ENCODE peak calls at places on chromosome 12, in nine cellular contexts. One of them, this sample, is unnamed.
A peak's percentile ranks its signal among the peaks of the same experiment; 100 is the strongest.

GRCh38 chr12:93894391-93895095 is 217.4 kb downstream of the CRADD start:
- DNase-seq in heart right ventricle: peak; percentile 95
- DNase-seq in heart left ventricle: peak; percentile 87
- DNase-seq in CD8-positive, alpha-beta T cell: no peak
- DNase-seq in PC-3: no peak
- DNase-seq in ovary: peak; percentile 82
- DNase-seq in PC-9: no peak
- DNase-seq in CD4-positive, alpha-beta memory T cell: no peak
- DNase-seq in neural progenitor cell: no peak
- DNase-seq in this sample: peak; percentile 53

GRCh38 chr12:108332791-108333382 is 6.2 kb downstream of the CMKLR1 start:
- DNase-seq in heart right ventricle: peak; percentile 59
- DNase-seq in heart left ventricle: peak; percentile 52
- DNase-seq in CD8-positive, alpha-beta T cell: no peak
- DNase-seq in PC-3: no peak
- DNase-seq in ovary: no peak
- DNase-seq in PC-9: no peak
- DNase-seq in CD4-positive, alpha-beta memory T cell: no peak
- DNase-seq in neural progenitor cell: no peak
- DNase-seq in this sample: peak; percentile 25

GRCh38 chr12:115506822-115507629 is 770.5 kb downstream of the MED13L start:
- DNase-seq in heart right ventricle: no peak
- DNase-seq in heart left ventricle: no peak
- DNase-seq in CD8-positive, alpha-beta T cell: no peak
- DNase-seq in PC-3: peak; percentile 9
- DNase-seq in ovary: no peak
- DNase-seq in PC-9: no peak
- DNase-seq in CD4-positive, alpha-beta memory T cell: no peak
- DNase-seq in neural progenitor cell: peak; percentile 11
- DNase-seq in this sample: no peak

GRCh38 chr12:62977419-62977818 is 42.5 kb upstream of the PPM1H start:
- DNase-seq in heart right ventricle: no peak
- DNase-seq in heart left ventricle: no peak
- DNase-seq in CD8-positive, alpha-beta T cell: no peak
- DNase-seq in PC-3: peak; percentile 60
- DNase-seq in ovary: no peak
- DNase-seq in PC-9: no peak
- DNase-seq in CD4-positive, alpha-beta memory T cell: no peak
- DNase-seq in neural progenitor cell: no peak
- DNase-seq in this sample: no peak

GRCh38 chr12:25585021-25585523 is 32.0 kb upstream of the LMNTD1 start:
- DNase-seq in heart right ventricle: no peak
- DNase-seq in heart left ventricle: no peak
- DNase-seq in CD8-positive, alpha-beta T cell: no peak
- DNase-seq in PC-3: no peak
- DNase-seq in ovary: peak; percentile 45
- DNase-seq in PC-9: no peak
- DNase-seq in CD4-positive, alpha-beta memory T cell: no peak
- DNase-seq in neural progenitor cell: no peak
- DNase-seq in this sample: no peak

GRCh38 chr12:57008113-57008687 is 1.9 kb upstream of the ZBTB39 start:
- DNase-seq in heart right ventricle: no peak
- DNase-seq in heart left ventricle: no peak
- DNase-seq in CD8-positive, alpha-beta T cell: no peak
- DNase-seq in PC-3: peak; percentile 76
- DNase-seq in ovary: no peak
- DNase-seq in PC-9: no peak
- DNase-seq in CD4-positive, alpha-beta memory T cell: peak; percentile 65
- DNase-seq in neural progenitor cell: peak; percentile 61
- DNase-seq in this sample: no peak

GRCh38 chr12:66538970-66539369 is 139.9 kb downstream of the GRIP1 start:
- DNase-seq in heart right ventricle: no peak
- DNase-seq in heart left ventricle: no peak
- DNase-seq in CD8-positive, alpha-beta T cell: no peak
- DNase-seq in PC-3: peak; percentile 45
- DNase-seq in ovary: no peak
- DNase-seq in PC-9: peak; percentile 34
- DNase-seq in CD4-positive, alpha-beta memory T cell: no peak
- DNase-seq in neural progenitor cell: no peak
- DNase-seq in this sample: no peak

GRCh38 chr12:113267621-113268020 is 46.4 kb downstream of the TPCN1 start:
- DNase-seq in heart right ventricle: no peak
- DNase-seq in heart left ventricle: no peak
- DNase-seq in CD8-positive, alpha-beta T cell: no peak
- DNase-seq in PC-3: peak; percentile 18
- DNase-seq in ovary: peak; percentile 9
- DNase-seq in PC-9: no peak
- DNase-seq in CD4-positive, alpha-beta memory T cell: no peak
- DNase-seq in neural progenitor cell: no peak
- DNase-seq in this sample: peak; percentile 35

GRCh38 chr12:123744836-123745235 is 17.3 kb upstream of the DNAH10 start:
- DNase-seq in heart right ventricle: no peak
- DNase-seq in heart left ventricle: no peak
- DNase-seq in CD8-positive, alpha-beta T cell: no peak
- DNase-seq in PC-3: peak; percentile 34
- DNase-seq in ovary: no peak
- DNase-seq in PC-9: no peak
- DNase-seq in CD4-positive, alpha-beta memory T cell: no peak
- DNase-seq in neural progenitor cell: peak; percentile 16
- DNase-seq in this sample: no peak

GRCh38 chr12:62131153-62131552 is 129.1 kb upstream of the USP15 start:
- DNase-seq in heart right ventricle: no peak
- DNase-seq in heart left ventricle: no peak
- DNase-seq in CD8-positive, alpha-beta T cell: no peak
- DNase-seq in PC-3: no peak
- DNase-seq in ovary: no peak
- DNase-seq in PC-9: no peak
- DNase-seq in CD4-positive, alpha-beta memory T cell: no peak
- DNase-seq in neural progenitor cell: no peak
- DNase-seq in this sample: no peak

DNA sequence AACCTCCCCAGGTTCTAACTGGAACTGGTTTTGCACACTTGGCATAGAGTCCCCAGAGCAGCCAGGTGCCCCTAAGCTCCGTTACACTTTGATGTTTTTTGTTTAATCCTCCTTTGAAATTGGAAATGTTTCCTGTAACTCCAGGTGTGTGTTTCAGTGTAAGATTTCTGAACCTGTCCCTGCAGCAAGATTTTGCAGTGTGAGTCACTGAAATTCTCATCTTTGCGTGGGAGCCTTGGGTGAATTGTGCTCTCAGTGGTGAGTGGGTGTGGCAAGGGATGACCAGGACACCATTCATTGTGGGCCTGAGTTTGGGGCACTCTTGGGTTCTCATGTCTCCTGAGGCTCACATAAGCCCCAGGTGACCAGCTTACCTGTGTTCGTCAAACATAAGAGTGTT is 18.3 kb downstream of the CD9 start:
- DNase-seq in heart right ventricle: no peak
- DNase-seq in heart left ventricle: no peak
- DNase-seq in CD8-positive, alpha-beta T cell: no peak
- DNase-seq in PC-3: peak; percentile 40
- DNase-seq in ovary: no peak
- DNase-seq in PC-9: peak; percentile 52
- DNase-seq in CD4-positive, alpha-beta memory T cell: no peak
- DNase-seq in neural progenitor cell: no peak
- DNase-seq in this sample: no peak
- H3K27ac ChIP-seq in heart right ventricle: no peak overlapping the region
- H3K27ac ChIP-seq in heart left ventricle: peak overlapping the region; percentile 99
- H3K27ac ChIP-seq in CD8-positive, alpha-beta T cell: no peak overlapping the region
- H3K27ac ChIP-seq in PC-3: peak overlapping the region; percentile 99
- H3K27ac ChIP-seq in ovary: no peak overlapping the region
- H3K27ac ChIP-seq in PC-9: peak overlapping the region; percentile 95
- H3K27ac ChIP-seq in CD4-positive, alpha-beta memory T cell: no peak overlapping the region
- H3K27ac ChIP-seq in neural progenitor cell: no peak overlapping the region
- H3K27ac ChIP-seq in this sample: no peak overlapping the region

GRCh38 chr12:5439333-5439732 is 7.4 kb downstream of the NTF3 start:
- DNase-seq in heart right ventricle: no peak
- DNase-seq in heart left ventricle: no peak
- DNase-seq in CD8-positive, alpha-beta T cell: no peak
- DNase-seq in PC-3: no peak
- DNase-seq in ovary: no peak
- DNase-seq in PC-9: no peak
- DNase-seq in CD4-positive, alpha-beta memory T cell: no peak
- DNase-seq in neural progenitor cell: peak; percentile 15
- DNase-seq in this sample: no peak

GRCh38 chr12:5439788-5440300 is 7.9 kb downstream of the NTF3 start:
- DNase-seq in heart right ventricle: no peak
- DNase-seq in heart left ventricle: no peak
- DNase-seq in CD8-positive, alpha-beta T cell: no peak
- DNase-seq in PC-3: no peak
- DNase-seq in ovary: no peak
- DNase-seq in PC-9: no peak
- DNase-seq in CD4-positive, alpha-beta memory T cell: no peak
- DNase-seq in neural progenitor cell: no peak
- DNase-seq in this sample: no peak

GRCh38 chr12:5442251-5443006 is 10.5 kb downstream of the NTF3 start:
- DNase-seq in heart right ventricle: peak; percentile 59
- DNase-seq in heart left ventricle: no peak
- DNase-seq in CD8-positive, alpha-beta T cell: no peak
- DNase-seq in PC-3: peak; percentile 51
- DNase-seq in ovary: no peak
- DNase-seq in PC-9: peak; percentile 17
- DNase-seq in CD4-positive, alpha-beta memory T cell: no peak
- DNase-seq in neural progenitor cell: peak; percentile 71
- DNase-seq in this sample: no peak

GRCh38 chr12:5441497-5442236 is 9.8 kb downstream of the NTF3 start:
- DNase-seq in heart right ventricle: no peak
- DNase-seq in heart left ventricle: no peak
- DNase-seq in CD8-positive, alpha-beta T cell: no peak
- DNase-seq in PC-3: peak; percentile 44
- DNase-seq in ovary: no peak
- DNase-seq in PC-9: peak; percentile 8
- DNase-seq in CD4-positive, alpha-beta memory T cell: no peak
- DNase-seq in neural progenitor cell: peak; percentile 60
- DNase-seq in this sample: no peak

GRCh38 chr12:5440973-5441372 is 9.1 kb downstream of the NTF3 start:
- DNase-seq in heart right ventricle: no peak
- DNase-seq in heart left ventricle: no peak
- DNase-seq in CD8-positive, alpha-beta T cell: no peak
- DNase-seq in PC-3: no peak
- DNase-seq in ovary: no peak
- DNase-seq in PC-9: no peak
- DNase-seq in CD4-positive, alpha-beta memory T cell: no peak
- DNase-seq in neural progenitor cell: no peak
- DNase-seq in this sample: no peak
- H3K4me1 ChIP-seq in heart right ventricle: peaks cover 5% of the 10 kb centered on the region
- H3K4me1 ChIP-seq in heart left ventricle: peaks cover 6% of the 10 kb centered on the region
- H3K4me1 ChIP-seq in CD8-positive, alpha-beta T cell: no peaks in the 10 kb centered on the region
- H3K4me1 ChIP-seq in PC-3: peaks cover 3% of the 10 kb centered on the region
- H3K4me1 ChIP-seq in ovary: peaks cover 12% of the 10 kb centered on the region
- H3K4me1 ChIP-seq in PC-9: no peaks in the 10 kb centered on the region
- H3K4me1 ChIP-seq in CD4-positive, alpha-beta memory T cell: no peaks in the 10 kb centered on the region
- H3K4me1 ChIP-seq in neural progenitor cell: peaks cover 32% of the 10 kb centered on the region
- H3K4me1 ChIP-seq in this sample: no peaks in the 10 kb centered on the region

GRCh38 chr12:111424189-111424792 is 18.6 kb downstream of the SH2B3 start:
- DNase-seq in heart right ventricle: no peak
- DNase-seq in heart left ventricle: no peak
- DNase-seq in CD8-positive, alpha-beta T cell: no peak
- DNase-seq in PC-3: no peak
- DNase-seq in ovary: no peak
- DNase-seq in PC-9: no peak
- DNase-seq in CD4-positive, alpha-beta memory T cell: no peak
- DNase-seq in neural progenitor cell: no peak
- DNase-seq in this sample: no peak

GRCh38 chr12:111427417-111428074 is 21.8 kb downstream of the SH2B3 start:
- DNase-seq in heart right ventricle: no peak
- DNase-seq in heart left ventricle: no peak
- DNase-seq in CD8-positive, alpha-beta T cell: no peak
- DNase-seq in PC-3: no peak
- DNase-seq in ovary: no peak
- DNase-seq in PC-9: no peak
- DNase-seq in CD4-positive, alpha-beta memory T cell: no peak
- DNase-seq in neural progenitor cell: no peak
- DNase-seq in this sample: no peak

GRCh38 chr12:111424793-111425251 is 19.1 kb downstream of the SH2B3 start:
- DNase-seq in heart right ventricle: no peak
- DNase-seq in heart left ventricle: no peak
- DNase-seq in CD8-positive, alpha-beta T cell: no peak
- DNase-seq in PC-3: no peak
- DNase-seq in ovary: no peak
- DNase-seq in PC-9: no peak
- DNase-seq in CD4-positive, alpha-beta memory T cell: no peak
- DNase-seq in neural progenitor cell: peak; percentile 53
- DNase-seq in this sample: no peak

GRCh38 chr12:111426341-111427185 is 20.8 kb downstream of the SH2B3 start:
- DNase-seq in heart right ventricle: no peak
- DNase-seq in heart left ventricle: no peak
- DNase-seq in CD8-positive, alpha-beta T cell: no peak
- DNase-seq in PC-3: peak; percentile 33
- DNase-seq in ovary: no peak
- DNase-seq in PC-9: no peak
- DNase-seq in CD4-positive, alpha-beta memory T cell: no peak
- DNase-seq in neural progenitor cell: no peak
- DNase-seq in this sample: peak; percentile 77

DNA sequence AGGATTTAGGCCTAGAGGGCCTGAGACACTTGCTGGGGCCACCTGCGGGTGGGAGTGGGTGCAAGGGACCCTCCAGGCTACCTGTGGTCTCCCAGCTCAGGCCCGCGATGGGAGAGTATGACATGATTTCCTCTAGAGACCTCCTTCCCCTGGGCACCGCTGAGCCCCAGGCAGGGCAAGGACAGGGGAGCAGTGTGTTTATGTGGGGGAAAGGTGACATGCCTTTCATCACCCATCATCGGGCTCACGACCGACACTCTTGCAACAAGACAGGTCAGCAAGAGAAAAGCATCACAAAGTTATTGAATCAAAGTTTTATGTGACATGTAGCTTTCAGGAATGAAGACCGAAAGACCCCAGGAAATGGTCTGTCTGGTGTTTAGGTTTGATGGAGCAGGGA is 19.9 kb downstream of the SH2B3 start:
- DNase-seq in heart right ventricle: no peak
- DNase-seq in heart left ventricle: no peak
- DNase-seq in CD8-positive, alpha-beta T cell: no peak
- DNase-seq in PC-3: peak; percentile 63
- DNase-seq in ovary: no peak
- DNase-seq in PC-9: peak; percentile 45
- DNase-seq in CD4-positive, alpha-beta memory T cell: no peak
- DNase-seq in neural progenitor cell: no peak
- DNase-seq in this sample: no peak
- H3K27ac ChIP-seq in heart right ventricle: peak overlapping the region; percentile 90
- H3K27ac ChIP-seq in heart left ventricle: peak overlapping the region; percentile 76
- H3K27ac ChIP-seq in CD8-positive, alpha-beta T cell: no peak overlapping the region
- H3K27ac ChIP-seq in PC-3: no peak overlapping the region
- H3K27ac ChIP-seq in ovary: no peak overlapping the region
- H3K27ac ChIP-seq in PC-9: peak overlapping the region; percentile 80
- H3K27ac ChIP-seq in CD4-positive, alpha-beta memory T cell: peak overlapping the region; percentile 98
- H3K27ac ChIP-seq in neural progenitor cell: no peak overlapping the region
- H3K27ac ChIP-seq in this sample: peak overlapping the region; percentile 32

DNA sequence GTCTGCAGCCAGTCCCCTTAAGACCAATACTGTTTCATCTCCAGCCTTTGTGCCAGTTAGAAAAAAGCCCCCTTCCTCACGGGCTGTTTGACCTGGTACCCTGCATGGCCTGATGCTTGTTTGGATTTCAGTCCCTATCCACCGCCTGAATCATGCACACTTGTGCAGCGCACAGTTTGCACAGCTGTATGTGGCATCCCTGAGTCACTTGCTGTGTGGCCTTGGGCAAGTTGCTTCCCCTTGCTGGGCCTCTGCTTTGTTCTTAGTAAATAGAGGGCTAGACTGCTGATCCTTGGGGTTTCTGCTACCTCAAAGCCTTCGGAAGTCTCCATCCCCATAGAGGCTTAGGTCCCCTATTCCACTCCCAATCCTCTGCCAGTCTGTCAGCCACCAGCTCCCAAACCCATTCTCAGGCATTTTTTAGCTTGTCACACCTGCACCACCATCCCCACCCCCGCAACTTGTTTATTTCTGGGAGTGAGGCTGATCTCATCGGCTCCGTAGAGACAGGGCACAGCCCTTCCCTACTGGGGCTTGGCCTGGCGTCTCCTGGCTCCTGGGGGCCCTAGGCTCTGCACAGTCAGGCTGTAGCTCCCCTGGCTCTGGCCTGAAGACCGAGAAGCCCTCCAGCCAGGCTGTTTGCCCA is 8.8 kb downstream of the KRT80 start:
- DNase-seq in heart right ventricle: no peak
- DNase-seq in heart left ventricle: no peak
- DNase-seq in CD8-positive, alpha-beta T cell: no peak
- DNase-seq in PC-3: peak; percentile 61
- DNase-seq in ovary: no peak
- DNase-seq in PC-9: no peak
- DNase-seq in CD4-positive, alpha-beta memory T cell: no peak
- DNase-seq in neural progenitor cell: no peak
- DNase-seq in this sample: no peak
- H3K4me1 ChIP-seq in heart right ventricle: peaks cover 66% of the 10 kb centered on the region
- H3K4me1 ChIP-seq in heart left ventricle: peaks cover 15% of the 10 kb centered on the region
- H3K4me1 ChIP-seq in CD8-positive, alpha-beta T cell: no peaks in the 10 kb centered on the region
- H3K4me1 ChIP-seq in PC-3: peaks cover 57% of the 10 kb centered on the region
- H3K4me1 ChIP-seq in ovary: peaks cover 2% of the 10 kb centered on the region
- H3K4me1 ChIP-seq in PC-9: peaks cover 32% of the 10 kb centered on the region
- H3K4me1 ChIP-seq in CD4-positive, alpha-beta memory T cell: no peaks in the 10 kb centered on the region
- H3K4me1 ChIP-seq in neural progenitor cell: peaks cover 28% of the 10 kb centered on the region
- H3K4me1 ChIP-seq in this sample: no peaks in the 10 kb centered on the region